ENCODE peak calls at places on chromosomes 2 and 18, in seven cellular contexts. One of them, this sample, is unnamed.

GRCh38 chr2:207505728-207506127 is 24.0 kb upstream of the CREB1 start:
- DNase-seq in mesenchymal stem cell: peak
- DNase-seq in H9: no peak
- DNase-seq in IMR-90: peak
- DNase-seq in mesendoderm: peak
- DNase-seq in trophoblast cell: peak
- DNase-seq in H1: no peak
- DNase-seq in this sample: no peak

GRCh38 chr18:7812431-7813063 is 245.4 kb downstream of the PTPRM start:
- DNase-seq in mesenchymal stem cell: peak
- DNase-seq in H9: no peak
- DNase-seq in IMR-90: peak
- DNase-seq in mesendoderm: no peak
- DNase-seq in trophoblast cell: peak
- DNase-seq in H1: no peak
- DNase-seq in this sample: no peak

GRCh38 chr2:240368746-240369724 is 66.4 kb upstream of the GPC1 start:
- DNase-seq in mesenchymal stem cell: no peak
- DNase-seq in H9: no peak
- DNase-seq in IMR-90: no peak
- DNase-seq in mesendoderm: no peak
- DNase-seq in trophoblast cell: no peak
- DNase-seq in H1: no peak
- DNase-seq in this sample: no peak

GRCh38 chr2:230666885-230667712 is 45.5 kb upstream of the CAB39 start:
- DNase-seq in mesenchymal stem cell: peak
- DNase-seq in H9: peak
- DNase-seq in IMR-90: peak
- DNase-seq in mesendoderm: peak
- DNase-seq in trophoblast cell: peak
- DNase-seq in H1: peak
- DNase-seq in this sample: no peak

GRCh38 chr2:34705556-34706247 is 1106.6 kb upstream of the FAM98A start:
- DNase-seq in mesenchymal stem cell: no peak
- DNase-seq in H9: no peak
- DNase-seq in IMR-90: no peak
- DNase-seq in mesendoderm: no peak
- DNase-seq in trophoblast cell: no peak
- DNase-seq in H1: no peak
- DNase-seq in this sample: no peak

GRCh38 chr18:25805939-25806338 is 284.5 kb downstream of the SS18 start:
- DNase-seq in mesenchymal stem cell: no peak
- DNase-seq in H9: no peak
- DNase-seq in IMR-90: no peak
- DNase-seq in mesendoderm: no peak
- DNase-seq in trophoblast cell: no peak
- DNase-seq in H1: no peak
- DNase-seq in this sample: no peak

GRCh38 chr2:127014630-127015029 is 92.3 kb downstream of the BIN1 start:
- DNase-seq in mesenchymal stem cell: peak
- DNase-seq in H9: no peak
- DNase-seq in IMR-90: peak
- DNase-seq in mesendoderm: no peak
- DNase-seq in trophoblast cell: peak
- DNase-seq in H1: no peak
- DNase-seq in this sample: no peak

GRCh38 chr18:55115606-55116005 is 156.3 kb upstream of the CCDC68 start:
- DNase-seq in mesenchymal stem cell: no peak
- DNase-seq in H9: no peak
- DNase-seq in IMR-90: peak
- DNase-seq in mesendoderm: no peak
- DNase-seq in trophoblast cell: no peak
- DNase-seq in H1: no peak
- DNase-seq in this sample: no peak

GRCh38 chr18:35024965-35025364 is 16.2 kb upstream of the MAPRE2 start:
- DNase-seq in mesenchymal stem cell: peak
- DNase-seq in H9: no peak
- DNase-seq in IMR-90: peak
- DNase-seq in mesendoderm: no peak
- DNase-seq in trophoblast cell: no peak
- DNase-seq in H1: no peak
- DNase-seq in this sample: no peak

GRCh38 chr2:163715199-163715598 is 20.6 kb downstream of the FIGN start:
- DNase-seq in mesenchymal stem cell: no peak
- DNase-seq in H9: no peak
- DNase-seq in IMR-90: no peak
- DNase-seq in mesendoderm: peak
- DNase-seq in trophoblast cell: peak
- DNase-seq in H1: no peak
- DNase-seq in this sample: no peak

GRCh38 chr18:48036641-48037421 is 106.4 kb upstream of the SMAD2 start:
- DNase-seq in mesenchymal stem cell: no peak
- DNase-seq in H9: no peak
- DNase-seq in IMR-90: no peak
- DNase-seq in mesendoderm: no peak
- DNase-seq in trophoblast cell: no peak
- DNase-seq in H1: no peak
- DNase-seq in this sample: no peak

GRCh38 chr2:217653240-217653639 is 349.6 kb downstream of the TNS1 start:
- DNase-seq in mesenchymal stem cell: peak
- DNase-seq in H9: no peak
- DNase-seq in IMR-90: peak
- DNase-seq in mesendoderm: no peak
- DNase-seq in trophoblast cell: peak
- DNase-seq in H1: no peak
- DNase-seq in this sample: no peak

GRCh38 chr2:37615808-37616673 is 55.4 kb downstream of the CDC42EP3 start:
- DNase-seq in mesenchymal stem cell: no peak
- DNase-seq in H9: no peak
- DNase-seq in IMR-90: no peak
- DNase-seq in mesendoderm: peak
- DNase-seq in trophoblast cell: no peak
- DNase-seq in H1: no peak
- DNase-seq in this sample: no peak

GRCh38 chr2:108947271-108947907 is 41.6 kb downstream of the EDAR start:
- DNase-seq in mesenchymal stem cell: no peak
- DNase-seq in H9: no peak
- DNase-seq in IMR-90: no peak
- DNase-seq in mesendoderm: no peak
- DNase-seq in trophoblast cell: no peak
- DNase-seq in H1: no peak
- DNase-seq in this sample: no peak
- H3K4ac ChIP-seq in mesenchymal stem cell: no peak
- H3K4ac ChIP-seq in H9: no peak
- H3K4ac ChIP-seq in IMR-90: no peak
- H3K4ac ChIP-seq in mesendoderm: no peak
- H3K4ac ChIP-seq in trophoblast cell: no peak
- H3K4ac ChIP-seq in H1: no peak
- H3K4ac ChIP-seq in this sample: no peak

GRCh38 chr2:73100956-73101355 is 11.8 kb downstream of the RAB11FIP5 start:
- DNase-seq in mesenchymal stem cell: no peak
- DNase-seq in H9: no peak
- DNase-seq in IMR-90: no peak
- DNase-seq in mesendoderm: no peak
- DNase-seq in trophoblast cell: no peak
- DNase-seq in H1: no peak
- DNase-seq in this sample: no peak
- H3K4ac ChIP-seq in mesenchymal stem cell: no peak
- H3K4ac ChIP-seq in H9: no peak
- H3K4ac ChIP-seq in IMR-90: no peak
- H3K4ac ChIP-seq in mesendoderm: no peak
- H3K4ac ChIP-seq in trophoblast cell: no peak
- H3K4ac ChIP-seq in H1: no peak
- H3K4ac ChIP-seq in this sample: no peak

GRCh38 chr2:16348821-16349515 is 316.7 kb downstream of the CYRIA start:
- DNase-seq in mesenchymal stem cell: no peak
- DNase-seq in H9: no peak
- DNase-seq in IMR-90: no peak
- DNase-seq in mesendoderm: no peak
- DNase-seq in trophoblast cell: no peak
- DNase-seq in H1: no peak
- DNase-seq in this sample: no peak
- H3K4ac ChIP-seq in mesenchymal stem cell: no peak
- H3K4ac ChIP-seq in H9: no peak
- H3K4ac ChIP-seq in IMR-90: no peak
- H3K4ac ChIP-seq in mesendoderm: no peak
- H3K4ac ChIP-seq in trophoblast cell: no peak
- H3K4ac ChIP-seq in H1: no peak
- H3K4ac ChIP-seq in this sample: no peak

DNA sequence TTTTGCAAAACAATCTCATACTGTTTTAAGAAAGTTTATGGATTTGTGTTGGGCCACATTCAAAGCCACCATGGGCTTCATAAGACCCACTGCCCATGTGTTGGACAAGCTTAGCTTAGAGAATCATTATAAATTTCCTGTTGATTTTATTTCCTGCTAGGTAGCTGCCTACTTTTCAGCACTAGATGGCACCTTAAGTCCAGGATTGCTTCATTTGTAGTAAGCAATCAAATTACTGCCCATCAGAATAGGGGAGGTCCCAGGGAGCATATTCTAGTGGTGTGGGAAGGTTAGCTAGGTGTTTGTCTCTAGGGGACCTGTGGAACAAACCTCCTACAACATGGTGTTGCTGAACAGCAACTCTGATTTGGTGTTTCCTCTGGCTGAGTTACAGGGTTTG is 11.0 kb upstream of the DCDC2C start:
- DNase-seq in mesenchymal stem cell: peak
- DNase-seq in H9: no peak
- DNase-seq in IMR-90: peak
- DNase-seq in mesendoderm: peak
- DNase-seq in trophoblast cell: no peak
- DNase-seq in H1: no peak
- DNase-seq in this sample: peak
- H3K4ac ChIP-seq in mesenchymal stem cell: no peak
- H3K4ac ChIP-seq in H9: no peak
- H3K4ac ChIP-seq in IMR-90: no peak
- H3K4ac ChIP-seq in mesendoderm: no peak
- H3K4ac ChIP-seq in trophoblast cell: no peak
- H3K4ac ChIP-seq in H1: no peak
- H3K4ac ChIP-seq in this sample: no peak

GRCh38 chr2:111701798-111702118 is 182.2 kb downstream of the ANAPC1 start:
- DNase-seq in mesenchymal stem cell: no peak
- DNase-seq in H9: no peak
- DNase-seq in IMR-90: no peak
- DNase-seq in mesendoderm: no peak
- DNase-seq in trophoblast cell: no peak
- DNase-seq in H1: no peak
- DNase-seq in this sample: no peak

GRCh38 chr2:111701266-111701665 is 182.7 kb downstream of the ANAPC1 start:
- DNase-seq in mesenchymal stem cell: no peak
- DNase-seq in H9: peak
- DNase-seq in IMR-90: no peak
- DNase-seq in mesendoderm: peak
- DNase-seq in trophoblast cell: no peak
- DNase-seq in H1: no peak
- DNase-seq in this sample: no peak

GRCh38 chr2:111702809-111703196 is 181.2 kb downstream of the ANAPC1 start:
- DNase-seq in mesenchymal stem cell: no peak
- DNase-seq in H9: no peak
- DNase-seq in IMR-90: no peak
- DNase-seq in mesendoderm: no peak
- DNase-seq in trophoblast cell: no peak
- DNase-seq in H1: no peak
- DNase-seq in this sample: no peak

GRCh38 chr2:111703759-111704158 is 180.2 kb downstream of the ANAPC1 start:
- DNase-seq in mesenchymal stem cell: no peak
- DNase-seq in H9: no peak
- DNase-seq in IMR-90: no peak
- DNase-seq in mesendoderm: no peak
- DNase-seq in trophoblast cell: no peak
- DNase-seq in H1: no peak
- DNase-seq in this sample: no peak

DNA sequence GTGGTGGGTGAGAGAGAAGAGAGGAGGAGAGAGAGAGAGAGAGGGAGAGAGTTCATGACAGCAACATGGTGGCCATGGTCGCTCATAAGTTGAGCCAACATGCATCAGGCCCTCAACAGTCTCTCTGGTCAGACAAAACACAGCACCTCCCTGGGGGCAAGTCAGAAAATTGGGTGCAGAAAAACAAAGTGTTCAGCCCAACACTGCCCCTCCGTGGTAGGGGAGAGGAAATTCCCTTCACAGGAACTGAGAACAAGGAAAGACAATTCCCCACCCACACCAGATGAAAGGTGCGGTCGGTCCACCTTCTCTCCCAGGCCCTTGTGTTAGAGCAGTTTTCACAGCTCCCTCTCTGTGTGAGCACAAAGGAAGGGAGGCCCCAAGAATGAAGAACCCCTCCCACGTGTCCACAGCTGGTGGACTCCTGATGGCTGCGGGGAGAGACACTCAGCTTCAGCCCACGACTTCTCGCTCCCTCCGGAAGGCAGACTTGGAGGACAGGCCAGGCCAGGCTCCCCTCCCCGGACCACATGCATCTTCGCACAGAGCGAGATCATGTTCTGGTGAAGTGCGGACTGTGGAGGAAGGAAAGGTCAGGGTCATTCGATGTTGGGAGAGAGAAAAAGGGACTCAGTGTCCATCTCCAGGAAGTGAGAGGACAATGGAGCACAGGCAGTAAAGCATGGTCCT is 181.7 kb downstream of the ANAPC1 start:
- DNase-seq in mesenchymal stem cell: peak
- DNase-seq in H9: peak
- DNase-seq in IMR-90: peak
- DNase-seq in mesendoderm: peak
- DNase-seq in trophoblast cell: peak
- DNase-seq in H1: no peak
- DNase-seq in this sample: peak
- H3K4ac ChIP-seq in mesenchymal stem cell: no peak
- H3K4ac ChIP-seq in H9: peak
- H3K4ac ChIP-seq in IMR-90: peak
- H3K4ac ChIP-seq in mesendoderm: no peak
- H3K4ac ChIP-seq in trophoblast cell: no peak
- H3K4ac ChIP-seq in H1: peak
- H3K4ac ChIP-seq in this sample: no peak

DNA sequence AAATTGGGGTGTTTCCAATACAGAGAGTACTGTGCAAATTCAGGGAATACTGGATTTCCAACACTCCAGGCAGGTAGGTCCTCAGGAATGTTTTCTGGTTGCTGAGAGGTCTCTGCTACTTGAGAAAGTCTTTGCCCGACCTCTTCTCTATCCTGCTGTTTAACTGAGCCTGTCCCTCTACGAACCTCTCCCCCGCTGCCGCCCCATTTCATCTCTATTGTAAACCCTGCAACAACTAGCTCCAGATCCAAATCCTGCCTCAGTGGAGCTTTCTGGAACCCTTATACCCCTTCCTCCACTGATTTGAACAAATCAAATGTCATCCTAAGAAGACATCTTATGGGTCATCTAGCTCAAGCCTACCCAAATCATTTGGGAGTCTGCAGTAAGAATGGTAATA is 1.3 kb downstream of the EIF4E2 start:
- DNase-seq in mesenchymal stem cell: no peak
- DNase-seq in H9: no peak
- DNase-seq in IMR-90: no peak
- DNase-seq in mesendoderm: no peak
- DNase-seq in trophoblast cell: no peak
- DNase-seq in H1: no peak
- DNase-seq in this sample: no peak
- H3K4ac ChIP-seq in mesenchymal stem cell: no peak
- H3K4ac ChIP-seq in H9: no peak
- H3K4ac ChIP-seq in IMR-90: no peak
- H3K4ac ChIP-seq in mesendoderm: no peak
- H3K4ac ChIP-seq in trophoblast cell: peak
- H3K4ac ChIP-seq in H1: no peak
- H3K4ac ChIP-seq in this sample: no peak

GRCh38 chr2:170218931-170219330 is 41.0 kb downstream of the MYO3B start:
- DNase-seq in mesenchymal stem cell: no peak
- DNase-seq in H9: no peak
- DNase-seq in IMR-90: no peak
- DNase-seq in mesendoderm: peak
- DNase-seq in trophoblast cell: peak
- DNase-seq in H1: no peak
- DNase-seq in this sample: no peak
- H3K4ac ChIP-seq in mesenchymal stem cell: no peak
- H3K4ac ChIP-seq in H9: no peak
- H3K4ac ChIP-seq in IMR-90: peak
- H3K4ac ChIP-seq in mesendoderm: peak
- H3K4ac ChIP-seq in trophoblast cell: no peak
- H3K4ac ChIP-seq in H1: no peak
- H3K4ac ChIP-seq in this sample: no peak